ENCODE peak calls at places on chromosomes 7 and 10, in seven cellular contexts. T is iris pigment epithelial cell, M is SK-MEL-5, F is right atrium auricular region, K is A549, Q is NCI-H2081 treated with DMSO at 0.1 percent for 48 hours, O is NCI-H2171. S is an unnamed sample.

GRCh38 chr7:71974611-71975010 is 437.5 kb downstream of the CALN1 start:
- DNase-seq in T (no peak), M (no peak), F (no peak), K (no peak), Q (no peak), O (no peak), S (no peak)

GRCh38 chr10:131215776-131216175 is 95.7 kb downstream of the TCERG1L start:
- DNase-seq in T (no peak), M (no peak), F (no peak), K (no peak), Q (no peak), O (no peak), S (no peak)

GRCh38 chr10:123997486-123998196 is 95.8 kb downstream of the CHST15 start:
- DNase-seq in T (peak), M (peak), F (peak), K (no peak), Q (no peak), O (no peak), S (peak)

GRCh38 chr10:124598773-124599587 is 137.4 kb downstream of the LHPP start:
- DNase-seq in T (no peak), M (no peak), F (no peak), K (no peak), Q (no peak), O (no peak), S (no peak)

GRCh38 chr10:69247313-69247710 is 27.2 kb downstream of the HKDC1 start:
- DNase-seq in T (no peak), M (no peak), F (no peak), K (no peak), Q (no peak), O (no peak), S (no peak)

GRCh38 chr10:72980348-72980747 is 25.7 kb upstream of the PLA2G12B start:
- DNase-seq in T (no peak), M (no peak), F (no peak), K (no peak), Q (no peak), O (no peak), S (no peak)

GRCh38 chr10:102729090-102730026 is 14.4 kb upstream of the WBP1L start:
- DNase-seq in T (peak), M (peak), F (peak), K (peak), Q (no peak), O (no peak), S (peak)

GRCh38 chr7:38630720-38631673 is at the start of gene AMPH:
- DNase-seq in T (peak), M (no peak), F (no peak), K (no peak), Q (no peak), O (peak), S (peak)

GRCh38 chr10:3192856-3193635 is 20.5 kb upstream of the PITRM1 start:
- DNase-seq in T (peak), M (peak), F (no peak), K (peak), Q (peak), O (no peak), S (peak)

GRCh38 chr7:141676618-141677017 is 25.3 kb downstream of the DENND11 start:
- DNase-seq in T (peak), M (no peak), F (no peak), K (no peak), Q (no peak), O (no peak), S (peak)

GRCh38 chr10:92328999-92329398 is 38.0 kb downstream of the MARCHF5 start:
- DNase-seq in T (no peak), M (no peak), F (no peak), K (no peak), Q (no peak), O (no peak), S (no peak)

GRCh38 chr10:490891-491571 is 198.4 kb downstream of the DIP2C start:
- DNase-seq in T (peak), M (no peak), F (peak), K (no peak), Q (no peak), O (no peak), S (peak)

GRCh38 chr10:97539523-97540200 is 32.9 kb upstream of the ANKRD2 start:
- DNase-seq in T (peak), M (no peak), F (peak), K (no peak), Q (no peak), O (no peak), S (peak)

GRCh38 chr7:101563198-101563901 is 65.7 kb downstream of the MYL10 start:
- DNase-seq in T (no peak), M (no peak), F (no peak), K (no peak), Q (no peak), O (no peak), S (no peak)

GRCh38 chr7:21923663-21924062 is 22.0 kb downstream of the CDCA7L start:
- DNase-seq in T (peak), M (no peak), F (no peak), K (no peak), Q (peak), O (peak), S (peak)

GRCh38 chr7:199465-200249 is 7.3 kb downstream of the FAM20C start:
- DNase-seq in T (no peak), M (no peak), F (no peak), K (no peak), Q (no peak), O (no peak), S (peak)

GRCh38 chr7:36784991-36785940 is 61.0 kb upstream of the AOAH start:
- DNase-seq in T (no peak), M (no peak), F (peak), K (no peak), Q (no peak), O (peak), S (no peak)

GRCh38 chr10:97748116-97748515 is 11.2 kb downstream of the ZFYVE27 start:
- DNase-seq in T (no peak), M (no peak), F (no peak), K (no peak), Q (no peak), O (no peak), S (no peak)

GRCh38 chr10:125444790-125445189 is 238.2 kb downstream of the TEX36 start:
- DNase-seq in T (no peak), M (no peak), F (no peak), K (no peak), Q (no peak), O (no peak), S (no peak)

GRCh38 chr10:131201741-131202515 is 109.6 kb downstream of the TCERG1L start:
- DNase-seq in T (no peak), M (no peak), F (no peak), K (no peak), Q (no peak), O (no peak), S (no peak)

GRCh38 chr7:96179863-96180262 is 142.0 kb downstream of the SLC25A13 start:
- DNase-seq in T (no peak), M (peak), F (no peak), K (no peak), Q (no peak), O (no peak), S (no peak)

GRCh38 chr7:32506266-32507054 is 11.2 kb downstream of the AVL9 start:
- DNase-seq in T (peak), M (peak), F (no peak), K (peak), Q (no peak), O (no peak), S (peak)

GRCh38 chr10:633279-634245 is 55.9 kb downstream of the DIP2C start:
- DNase-seq in T (no peak), M (no peak), F (no peak), K (no peak), Q (no peak), O (no peak), S (peak)

GRCh38 chr10:24382979-24383663 is 174.2 kb downstream of the KIAA1217 start:
- DNase-seq in T (no peak), M (no peak), F (no peak), K (no peak), Q (no peak), O (no peak), S (peak)

S was measured in astrocyte of the hippocampus.